ENCODE peak calls at places on chromosomes 5 and 9, in nine cellular contexts. C is HuH-7; O is cardiac muscle cell; Y is KBM-7; Z is NCI-H1092; B is ureter; W is effector memory CD8-positive, alpha-beta T cell; K is kidney tubule cell; F is head of caudate nucleus. I is an unnamed sample.

GRCh38 chr5:166354277-166354676 is 1937.2 kb upstream of the WWC1 start:
- DNase-seq in O (no peak), B (no peak), Y (no peak), F (no peak), C (no peak), W (no peak), K (no peak), Z (no peak), I (no peak)

GRCh38 chr5:171205375-171205774 is 103.7 kb upstream of the TLX3 start:
- DNase-seq in K (no peak), O (no peak), Y (no peak), W (no peak), B (no peak), F (no peak), Z (no peak), C (no peak), I (no peak)

GRCh38 chr5:38465045-38465444 is 91.4 kb downstream of the LIFR start:
- DNase-seq in O (no peak), K (no peak), W (no peak), F (no peak), Z (no peak), C (no peak), Y (no peak), B (no peak), I (no peak)

GRCh38 chr9:38708759-38709158 is 11.2 kb downstream of the FAM240B start:
- DNase-seq in W (no peak), Z (no peak), F (no peak), Y (no peak), O (peak), K (peak), B (no peak), C (no peak), I (no peak)

GRCh38 chr9:15423328-15423985 is 781 bp downstream of the SNAPC3 start:
- DNase-seq in O (peak), C (no peak), Y (peak), B (no peak), Z (no peak), K (peak), F (no peak), W (no peak), I (no peak)

GRCh38 chr9:106284300-106284699 is 578.7 kb upstream of the ZNF462 start:
- DNase-seq in F (no peak), Z (peak), O (no peak), B (no peak), K (peak), C (peak), Y (no peak), W (no peak), I (no peak)

GRCh38 chr5:27473300-27474053 is 435.1 kb upstream of the CDH9 start:
- DNase-seq in C (no peak), Y (no peak), O (no peak), Z (no peak), F (no peak), W (no peak), K (no peak), B (no peak), I (no peak)

GRCh38 chr5:14440598-14441401 is 140.8 kb upstream of the OTULINL start:
- DNase-seq in B (peak), Y (no peak), C (no peak), O (peak), K (peak), Z (peak), F (peak), W (no peak), I (no peak)

GRCh38 chr5:117881426-117882230 is 1106.7 kb downstream of the DTWD2 start:
- DNase-seq in Y (no peak), C (no peak), W (no peak), K (no peak), Z (no peak), B (no peak), F (no peak), O (no peak), I (no peak)

GRCh38 chr9:77752566-77752965 is 104.4 kb upstream of the GNA14 start:
- DNase-seq in Y (no peak), O (peak), K (no peak), B (no peak), Z (no peak), W (no peak), F (no peak), C (no peak), I (no peak)

GRCh38 chr9:124267271-124267807 is 9.6 kb downstream of the NEK6 start:
- DNase-seq in Y (peak), B (peak), F (peak), Z (peak), O (peak), W (no peak), C (no peak), K (peak), I (peak)

GRCh38 chr5:6736106-6736505 is 22.9 kb downstream of the TENT4A start:
- DNase-seq in F (no peak), O (no peak), Z (no peak), B (no peak), K (no peak), W (no peak), C (no peak), Y (no peak), I (peak)

GRCh38 chr5:61280205-61280604 is 51.9 kb upstream of the ZSWIM6 start:
- DNase-seq in Y (peak), B (no peak), K (peak), F (no peak), C (no peak), O (peak), W (no peak), Z (peak), I (no peak)

GRCh38 chr9:137129089-137129455 is 9.9 kb upstream of the GRIN1 start:
- DNase-seq in Z (no peak), Y (peak), W (no peak), F (no peak), O (peak), K (peak), C (no peak), B (no peak), I (no peak)

GRCh38 chr9:70315389-70315788 is 56.6 kb downstream of the SMC5 start:
- DNase-seq in W (no peak), C (no peak), B (no peak), Y (no peak), O (peak), K (peak), Z (no peak), F (no peak), I (no peak)

GRCh38 chr9:100999914-101000540 is 28.5 kb upstream of the PLPPR1 start:
- DNase-seq in F (no peak), Y (no peak), O (no peak), Z (no peak), B (no peak), K (no peak), C (no peak), W (no peak), I (no peak)

GRCh38 chr5:431001-431710 is 11.8 kb upstream of the EXOC3 start:
- DNase-seq in W (no peak), K (peak), C (peak), F (no peak), Y (peak), Z (no peak), B (no peak), O (peak), I (no peak)

GRCh38 chr5:96714951-96715451 is 52.8 kb downstream of the CAST start:
- DNase-seq in Y (peak), Z (no peak), F (no peak), O (peak), W (peak), C (peak), B (peak), K (peak), I (peak)

GRCh38 chr5:10307206-10308148 is at the start of gene CMBL:
- DNase-seq in W (no peak), K (peak), O (peak), B (peak), F (peak), Z (peak), C (peak), Y (peak), I (peak)

GRCh38 chr9:19379697-19380046 is 364 bp downstream of the RPS6 start:
- DNase-seq in K (no peak), F (peak), C (peak), B (peak), O (peak), W (no peak), Y (no peak), Z (peak), I (no peak)

GRCh38 chr9:116899337-116900006 is 212.4 kb downstream of the TRIM32 start:
- DNase-seq in K (peak), C (no peak), W (no peak), Z (no peak), B (no peak), F (no peak), Y (no peak), O (no peak), I (no peak)

GRCh38 chr5:12175914-12176585 is 271.8 kb upstream of the CTNND2 start:
- DNase-seq in W (no peak), F (no peak), O (no peak), Y (no peak), K (no peak), Z (no peak), B (no peak), C (no peak), I (no peak)

GRCh38 chr5:108588323-108588722 is 159.4 kb upstream of the FER start:
- DNase-seq in Y (no peak), F (no peak), Z (no peak), O (no peak), K (peak), C (no peak), W (no peak), B (no peak), I (no peak)

GRCh38 chr5:172733179-172733973 is 37.6 kb downstream of the DUSP1 start:
- DNase-seq in C (peak), K (peak), O (peak), B (peak), Y (no peak), F (no peak), Z (no peak), W (no peak), I (no peak)

I was measured in left lobe of liver.